ENCODE peak calls at places on chromosomes 4 and X, in nine cellular contexts. One of them, this sample, is unnamed.

GRCh38 chrX:24100713-24101112 is 46.0 kb downstream of the EIF2S3 start:
- DNase-seq in H1: no peak
- DNase-seq in SJSA1: no peak
- DNase-seq in esophagus squamous epithelium: no peak
- DNase-seq in psoas muscle: no peak
- DNase-seq in HepG2: no peak
- DNase-seq in cardiac muscle cell: peak; percentile 48
- DNase-seq in H9: no peak
- DNase-seq in ovary: no peak
- DNase-seq in this sample: no peak

GRCh38 chrX:16479206-16479869 is 170.6 kb upstream of the S100G start:
- DNase-seq in H1: no peak
- DNase-seq in SJSA1: no peak
- DNase-seq in esophagus squamous epithelium: no peak
- DNase-seq in psoas muscle: no peak
- DNase-seq in HepG2: peak; percentile 20
- DNase-seq in cardiac muscle cell: no peak
- DNase-seq in H9: no peak
- DNase-seq in ovary: no peak
- DNase-seq in this sample: no peak

GRCh38 chr4:8368061-8368481 is 72.5 kb downstream of the ACOX3 start:
- DNase-seq in H1: no peak
- DNase-seq in SJSA1: no peak
- DNase-seq in esophagus squamous epithelium: no peak
- DNase-seq in psoas muscle: peak; percentile 31
- DNase-seq in HepG2: no peak
- DNase-seq in cardiac muscle cell: no peak
- DNase-seq in H9: no peak
- DNase-seq in ovary: no peak
- DNase-seq in this sample: no peak

GRCh38 chrX:98067611-98068010 is 1183.9 kb downstream of the RPA4 start:
- DNase-seq in H1: no peak
- DNase-seq in SJSA1: no peak
- DNase-seq in esophagus squamous epithelium: no peak
- DNase-seq in psoas muscle: no peak
- DNase-seq in HepG2: no peak
- DNase-seq in cardiac muscle cell: no peak
- DNase-seq in H9: no peak
- DNase-seq in ovary: no peak
- DNase-seq in this sample: no peak

GRCh38 chrX:35046646-35047231 is 104.1 kb downstream of the FAM47B start:
- DNase-seq in H1: no peak
- DNase-seq in SJSA1: no peak
- DNase-seq in esophagus squamous epithelium: no peak
- DNase-seq in psoas muscle: no peak
- DNase-seq in HepG2: no peak
- DNase-seq in cardiac muscle cell: no peak
- DNase-seq in H9: no peak
- DNase-seq in ovary: no peak
- DNase-seq in this sample: no peak

GRCh38 chr4:74418063-74418670 is 26.8 kb upstream of the AREG start:
- DNase-seq in H1: no peak
- DNase-seq in SJSA1: no peak
- DNase-seq in esophagus squamous epithelium: no peak
- DNase-seq in psoas muscle: no peak
- DNase-seq in HepG2: no peak
- DNase-seq in cardiac muscle cell: peak; percentile 91
- DNase-seq in H9: no peak
- DNase-seq in ovary: no peak
- DNase-seq in this sample: no peak

GRCh38 chrX:66654411-66654810 is 15.5 kb upstream of the EDA2R start:
- DNase-seq in H1: no peak
- DNase-seq in SJSA1: no peak
- DNase-seq in esophagus squamous epithelium: no peak
- DNase-seq in psoas muscle: no peak
- DNase-seq in HepG2: no peak
- DNase-seq in cardiac muscle cell: no peak
- DNase-seq in H9: no peak
- DNase-seq in ovary: no peak
- DNase-seq in this sample: no peak

GRCh38 chr4:7651461-7651921 is 216.8 kb upstream of the PSAPL1 start:
- DNase-seq in H1: no peak
- DNase-seq in SJSA1: no peak
- DNase-seq in esophagus squamous epithelium: no peak
- DNase-seq in psoas muscle: peak; percentile 64
- DNase-seq in HepG2: no peak
- DNase-seq in cardiac muscle cell: peak; percentile 37
- DNase-seq in H9: peak; percentile 61
- DNase-seq in ovary: peak; percentile 79
- DNase-seq in this sample: no peak

GRCh38 chr4:3096207-3096606 is 21.7 kb downstream of the HTT start:
- DNase-seq in H1: no peak
- DNase-seq in SJSA1: no peak
- DNase-seq in esophagus squamous epithelium: no peak
- DNase-seq in psoas muscle: no peak
- DNase-seq in HepG2: no peak
- DNase-seq in cardiac muscle cell: no peak
- DNase-seq in H9: no peak
- DNase-seq in ovary: no peak
- DNase-seq in this sample: no peak

GRCh38 chrX:40094041-40094899 is 3.5 kb downstream of the BCOR start:
- DNase-seq in H1: no peak
- DNase-seq in SJSA1: peak; percentile 59
- DNase-seq in esophagus squamous epithelium: no peak
- DNase-seq in psoas muscle: peak; percentile 83
- DNase-seq in HepG2: no peak
- DNase-seq in cardiac muscle cell: peak; percentile 53
- DNase-seq in H9: peak; percentile 70
- DNase-seq in ovary: peak; percentile 46
- DNase-seq in this sample: peak; percentile 63

GRCh38 chrX:38224160-38224559 is 3.5 kb upstream of the SRPX start:
- DNase-seq in H1: no peak
- DNase-seq in SJSA1: no peak
- DNase-seq in esophagus squamous epithelium: no peak
- DNase-seq in psoas muscle: no peak
- DNase-seq in HepG2: no peak
- DNase-seq in cardiac muscle cell: no peak
- DNase-seq in H9: no peak
- DNase-seq in ovary: no peak
- DNase-seq in this sample: no peak

GRCh38 chr4:43356786-43357185 is 464.3 kb downstream of the GRXCR1 start:
- DNase-seq in H1: no peak
- DNase-seq in SJSA1: no peak
- DNase-seq in esophagus squamous epithelium: no peak
- DNase-seq in psoas muscle: no peak
- DNase-seq in HepG2: peak; percentile 88
- DNase-seq in cardiac muscle cell: no peak
- DNase-seq in H9: no peak
- DNase-seq in ovary: no peak
- DNase-seq in this sample: no peak

GRCh38 chrX:46710425-46710824 is 48.5 kb downstream of the SLC9A7 start:
- DNase-seq in H1: no peak
- DNase-seq in SJSA1: no peak
- DNase-seq in esophagus squamous epithelium: no peak
- DNase-seq in psoas muscle: no peak
- DNase-seq in HepG2: peak; percentile 0
- DNase-seq in cardiac muscle cell: peak; percentile 17
- DNase-seq in H9: no peak
- DNase-seq in ovary: no peak
- DNase-seq in this sample: no peak

GRCh38 chrX:16594490-16594889 is 55.5 kb upstream of the S100G start:
- DNase-seq in H1: no peak
- DNase-seq in SJSA1: no peak
- DNase-seq in esophagus squamous epithelium: no peak
- DNase-seq in psoas muscle: no peak
- DNase-seq in HepG2: no peak
- DNase-seq in cardiac muscle cell: no peak
- DNase-seq in H9: no peak
- DNase-seq in ovary: no peak
- DNase-seq in this sample: no peak

GRCh38 chr4:77650787-77651186 is 45.2 kb downstream of the CXCL13 start:
- DNase-seq in H1: no peak
- DNase-seq in SJSA1: no peak
- DNase-seq in esophagus squamous epithelium: no peak
- DNase-seq in psoas muscle: no peak
- DNase-seq in HepG2: no peak
- DNase-seq in cardiac muscle cell: no peak
- DNase-seq in H9: no peak
- DNase-seq in ovary: no peak
- DNase-seq in this sample: no peak

GRCh38 chr4:16123356-16124084 is 39.7 kb upstream of the PROM1 start:
- DNase-seq in H1: no peak
- DNase-seq in SJSA1: no peak
- DNase-seq in esophagus squamous epithelium: no peak
- DNase-seq in psoas muscle: no peak
- DNase-seq in HepG2: no peak
- DNase-seq in cardiac muscle cell: no peak
- DNase-seq in H9: no peak
- DNase-seq in ovary: no peak
- DNase-seq in this sample: no peak

GRCh38 chrX:1679238-1679637 is 64.4 kb downstream of the ASMT start:
- DNase-seq in H1: no peak
- DNase-seq in SJSA1: peak; percentile 52
- DNase-seq in esophagus squamous epithelium: no peak
- DNase-seq in psoas muscle: no peak
- DNase-seq in HepG2: no peak
- DNase-seq in cardiac muscle cell: no peak
- DNase-seq in H9: no peak
- DNase-seq in ovary: no peak
- DNase-seq in this sample: no peak

GRCh38 chrX:54920610-54921426 is at the start of gene TRO:
- DNase-seq in H1: no peak
- DNase-seq in SJSA1: no peak
- DNase-seq in esophagus squamous epithelium: no peak
- DNase-seq in psoas muscle: no peak
- DNase-seq in HepG2: no peak
- DNase-seq in cardiac muscle cell: peak; percentile 16
- DNase-seq in H9: peak; percentile 67
- DNase-seq in ovary: peak; percentile 14
- DNase-seq in this sample: no peak

GRCh38 chr4:87913871-87914270 is 61.6 kb upstream of the SPP1 start:
- DNase-seq in H1: no peak
- DNase-seq in SJSA1: no peak
- DNase-seq in esophagus squamous epithelium: no peak
- DNase-seq in psoas muscle: no peak
- DNase-seq in HepG2: no peak
- DNase-seq in cardiac muscle cell: no peak
- DNase-seq in H9: no peak
- DNase-seq in ovary: no peak
- DNase-seq in this sample: no peak
- H3K27ac ChIP-seq in H1: no peak overlapping the region
- H3K27ac ChIP-seq in SJSA1: no peak overlapping the region
- H3K27ac ChIP-seq in esophagus squamous epithelium: no peak overlapping the region
- H3K27ac ChIP-seq in psoas muscle: no peak overlapping the region
- H3K27ac ChIP-seq in HepG2: no peak overlapping the region
- H3K27ac ChIP-seq in cardiac muscle cell: no peak overlapping the region
- H3K27ac ChIP-seq in H9: no peak overlapping the region
- H3K27ac ChIP-seq in ovary: no peak overlapping the region
- H3K27ac ChIP-seq in this sample: no peak overlapping the region

GRCh38 chr4:40264497-40264896 is 67.7 kb downstream of the RHOH start:
- DNase-seq in H1: no peak
- DNase-seq in SJSA1: no peak
- DNase-seq in esophagus squamous epithelium: no peak
- DNase-seq in psoas muscle: no peak
- DNase-seq in HepG2: no peak
- DNase-seq in cardiac muscle cell: peak; percentile 81
- DNase-seq in H9: no peak
- DNase-seq in ovary: no peak
- DNase-seq in this sample: no peak

GRCh38 chr4:40261246-40262078 is 64.6 kb downstream of the RHOH start:
- DNase-seq in H1: no peak
- DNase-seq in SJSA1: no peak
- DNase-seq in esophagus squamous epithelium: no peak
- DNase-seq in psoas muscle: no peak
- DNase-seq in HepG2: peak; percentile 41
- DNase-seq in cardiac muscle cell: no peak
- DNase-seq in H9: no peak
- DNase-seq in ovary: no peak
- DNase-seq in this sample: no peak

GRCh38 chr4:40264995-40265909 is 68.4 kb downstream of the RHOH start:
- DNase-seq in H1: no peak
- DNase-seq in SJSA1: no peak
- DNase-seq in esophagus squamous epithelium: no peak
- DNase-seq in psoas muscle: no peak
- DNase-seq in HepG2: no peak
- DNase-seq in cardiac muscle cell: no peak
- DNase-seq in H9: no peak
- DNase-seq in ovary: no peak
- DNase-seq in this sample: peak; percentile 73

GRCh38 chr4:40262861-40263260 is 66.0 kb downstream of the RHOH start:
- DNase-seq in H1: no peak
- DNase-seq in SJSA1: no peak
- DNase-seq in esophagus squamous epithelium: no peak
- DNase-seq in psoas muscle: no peak
- DNase-seq in HepG2: no peak
- DNase-seq in cardiac muscle cell: no peak
- DNase-seq in H9: no peak
- DNase-seq in ovary: no peak
- DNase-seq in this sample: no peak

GRCh38 chr4:40262079-40262528 is 65.3 kb downstream of the RHOH start:
- DNase-seq in H1: no peak
- DNase-seq in SJSA1: no peak
- DNase-seq in esophagus squamous epithelium: no peak
- DNase-seq in psoas muscle: no peak
- DNase-seq in HepG2: no peak
- DNase-seq in cardiac muscle cell: no peak
- DNase-seq in H9: no peak
- DNase-seq in ovary: no peak
- DNase-seq in this sample: no peak
- H3K4me1 ChIP-seq in H1: peaks cover 1% of the 10 kb centered on the region
- H3K4me1 ChIP-seq in SJSA1: no peaks in the 10 kb centered on the region
- H3K4me1 ChIP-seq in esophagus squamous epithelium: peaks cover 6% of the 10 kb centered on the region
- H3K4me1 ChIP-seq in psoas muscle: no peaks in the 10 kb centered on the region
- H3K4me1 ChIP-seq in HepG2: peaks cover 14% of the 10 kb centered on the region
- H3K4me1 ChIP-seq in cardiac muscle cell: no peaks in the 10 kb centered on the region
- H3K4me1 ChIP-seq in H9: no peaks in the 10 kb centered on the region
- H3K4me1 ChIP-seq in ovary: no peaks in the 10 kb centered on the region
- H3K4me1 ChIP-seq in this sample: no peaks in the 10 kb centered on the region

GRCh38 chr4:52685316-52685715 is 26.2 kb upstream of the USP46 start:
- DNase-seq in H1: no peak
- DNase-seq in SJSA1: no peak
- DNase-seq in esophagus squamous epithelium: no peak
- DNase-seq in psoas muscle: no peak
- DNase-seq in HepG2: no peak
- DNase-seq in cardiac muscle cell: no peak
- DNase-seq in H9: no peak
- DNase-seq in ovary: no peak
- DNase-seq in this sample: no peak

GRCh38 chr4:52684896-52685295 is 25.8 kb upstream of the USP46 start:
- DNase-seq in H1: no peak
- DNase-seq in SJSA1: no peak
- DNase-seq in esophagus squamous epithelium: no peak
- DNase-seq in psoas muscle: no peak
- DNase-seq in HepG2: no peak
- DNase-seq in cardiac muscle cell: no peak
- DNase-seq in H9: no peak
- DNase-seq in ovary: no peak
- DNase-seq in this sample: no peak
- H3K27ac ChIP-seq in H1: no peak overlapping the region
- H3K27ac ChIP-seq in SJSA1: no peak overlapping the region
- H3K27ac ChIP-seq in esophagus squamous epithelium: no peak overlapping the region
- H3K27ac ChIP-seq in psoas muscle: no peak overlapping the region
- H3K27ac ChIP-seq in HepG2: no peak overlapping the region
- H3K27ac ChIP-seq in cardiac muscle cell: no peak overlapping the region
- H3K27ac ChIP-seq in H9: no peak overlapping the region
- H3K27ac ChIP-seq in ovary: no peak overlapping the region
- H3K27ac ChIP-seq in this sample: no peak overlapping the region

GRCh38 chr4:10581022-10581421 is 103.5 kb downstream of the CLNK start:
- DNase-seq in H1: no peak
- DNase-seq in SJSA1: no peak
- DNase-seq in esophagus squamous epithelium: no peak
- DNase-seq in psoas muscle: no peak
- DNase-seq in HepG2: no peak
- DNase-seq in cardiac muscle cell: no peak
- DNase-seq in H9: no peak
- DNase-seq in ovary: no peak
- DNase-seq in this sample: no peak
- H3K4me1 ChIP-seq in H1: no peaks in the 10 kb centered on the region
- H3K4me1 ChIP-seq in SJSA1: peaks cover 4% of the 10 kb centered on the region
- H3K4me1 ChIP-seq in esophagus squamous epithelium: peaks cover 22% of the 10 kb centered on the region
- H3K4me1 ChIP-seq in psoas muscle: no peaks in the 10 kb centered on the region
- H3K4me1 ChIP-seq in HepG2: no peaks in the 10 kb centered on the region
- H3K4me1 ChIP-seq in cardiac muscle cell: no peaks in the 10 kb centered on the region
- H3K4me1 ChIP-seq in H9: no peaks in the 10 kb centered on the region
- H3K4me1 ChIP-seq in ovary: peaks cover 1% of the 10 kb centered on the region
- H3K4me1 ChIP-seq in this sample: no peaks in the 10 kb centered on the region